ENCODE peak calls at places on chromosome 10, in six cellular contexts. A, C, Z, B, H and V are unnamed samples.
A peak's percentile ranks its signal among the peaks of the same experiment; 100 is the strongest.

GRCh38 chr10:79445217-79445707 is at the start of gene ZCCHC24:
- DNase-seq in A (peak; percentile 55), C (peak; percentile 56), Z (no peak), B (no peak), H (peak; percentile 41), V (no peak)

GRCh38 chr10:73263948-73264347 is 11.5 kb upstream of the MRPS16 start:
- DNase-seq in A (peak; percentile 17), C (no peak), Z (no peak), B (peak; percentile 47), H (peak; percentile 34), V (peak; percentile 57)

GRCh38 chr10:99522511-99523250 is 10.1 kb upstream of the NKX2-3 start:
- DNase-seq in A (no peak), C (peak; percentile 30), Z (no peak), B (no peak), H (no peak), V (no peak)

GRCh38 chr10:122001698-122002097 is 12.7 kb downstream of the TACC2 start:
- DNase-seq in A (no peak), C (no peak), Z (no peak), B (no peak), H (no peak), V (no peak)

GRCh38 chr10:22610595-22610994 is 103.8 kb downstream of the PIP4K2A start:
- DNase-seq in A (no peak), C (no peak), Z (no peak), B (no peak), H (no peak), V (no peak)

GRCh38 chr10:99659868-99660366 is 608 bp downstream of the ENTPD7 start:
- DNase-seq in A (no peak), C (peak; percentile 34), Z (no peak), B (no peak), H (no peak), V (no peak)

GRCh38 chr10:80154978-80155695 is 22.6 kb downstream of the PLAC9 start:
- DNase-seq in A (no peak), C (no peak), Z (peak; percentile 77), B (no peak), H (peak; percentile 96), V (peak; percentile 94)

GRCh38 chr10:28149760-28150159 is 150.9 kb upstream of the ODAD2 start:
- DNase-seq in A (no peak), C (no peak), Z (no peak), B (no peak), H (no peak), V (no peak)

GRCh38 chr10:86392723-86393094 is 26.1 kb upstream of the GRID1 start:
- DNase-seq in A (no peak), C (no peak), Z (no peak), B (no peak), H (no peak), V (no peak)

GRCh38 chr10:16809074-16809718 is 8.0 kb downstream of the RSU1 start:
- DNase-seq in A (no peak), C (peak; percentile 38), Z (peak; percentile 63), B (no peak), H (peak; percentile 33), V (peak; percentile 65)

GRCh38 chr10:58936364-58936763 is 240.1 kb upstream of the PHYHIPL start:
- DNase-seq in A (no peak), C (no peak), Z (no peak), B (no peak), H (no peak), V (no peak)

GRCh38 chr10:86691333-86692022 is 23.2 kb downstream of the LDB3 start:
- DNase-seq in A (no peak), C (no peak), Z (no peak), B (no peak), H (no peak), V (no peak)

GRCh38 chr10:67836491-67836890 is 1.5 kb downstream of the DNAJC12 start:
- DNase-seq in A (no peak), C (no peak), Z (no peak), B (no peak), H (no peak), V (no peak)

GRCh38 chr10:67297637-67298181 is 371.9 kb downstream of the LRRTM3 start:
- DNase-seq in A (no peak), C (no peak), Z (no peak), B (no peak), H (peak; percentile 4), V (no peak)

GRCh38 chr10:5413012-5413938 is 918 bp downstream of the NET1 start:
- DNase-seq in A (peak; percentile 31), C (no peak), Z (no peak), B (no peak), H (peak; percentile 52), V (peak; percentile 62)

GRCh38 chr10:123390332-123390731 is 236.1 kb downstream of the BUB3 start:
- DNase-seq in A (no peak), C (no peak), Z (no peak), B (no peak), H (no peak), V (no peak)

GRCh38 chr10:126893841-126894240 is 11.4 kb upstream of the DOCK1 start:
- DNase-seq in A (no peak), C (no peak), Z (no peak), B (no peak), H (no peak), V (no peak)

GRCh38 chr10:28248092-28248491 is 54.8 kb downstream of the MPP7 start:
- DNase-seq in A (no peak), C (no peak), Z (no peak), B (no peak), H (peak; percentile 26), V (peak; percentile 25)

GRCh38 chr10:30763933-30764332 is 134.4 kb upstream of the LYZL2 start:
- DNase-seq in A (no peak), C (no peak), Z (no peak), B (no peak), H (no peak), V (no peak)

GRCh38 chr10:23439920-23440875 is 1.3 kb downstream of the OTUD1 start:
- DNase-seq in A (peak; percentile 14), C (peak; percentile 42), Z (peak; percentile 50), B (no peak), H (peak; percentile 17), V (peak; percentile 80)

GRCh38 chr10:133279266-133279960 is 2.7 kb upstream of the ADAM8 start:
- DNase-seq in A (no peak), C (no peak), Z (no peak), B (no peak), H (no peak), V (no peak)

GRCh38 chr10:55786461-55786860 is 574.6 kb downstream of the ZWINT start:
- DNase-seq in A (no peak), C (no peak), Z (no peak), B (no peak), H (no peak), V (no peak)

GRCh38 chr10:84539244-84539643 is 210.9 kb downstream of the CCSER2 start:
- DNase-seq in A (no peak), C (no peak), Z (no peak), B (no peak), H (peak; percentile 22), V (peak; percentile 32)

GRCh38 chr10:26781797-26782196 is 79.0 kb downstream of the ABI1 start:
- DNase-seq in A (no peak), C (no peak), Z (no peak), B (no peak), H (peak; percentile 20), V (no peak)

GRCh38 chr10:6364893-6365292 is 162.2 kb downstream of the PFKFB3 start:
- DNase-seq in A (no peak), C (no peak), Z (no peak), B (no peak), H (no peak), V (no peak)

GRCh38 chr10:73407495-73407894 is 6.4 kb downstream of the ANXA7 start:
- DNase-seq in A (no peak), C (no peak), Z (no peak), B (no peak), H (no peak), V (no peak)

GRCh38 chr10:76779821-76780281 is 857.8 kb downstream of the KCNMA1 start:
- DNase-seq in A (no peak), C (no peak), Z (no peak), B (no peak), H (no peak), V (no peak)
- H3K4me3 ChIP-seq in A (no peak overlapping the region), C (no peak overlapping the region), Z (no peak overlapping the region), B (no peak overlapping the region), H (no peak overlapping the region), V (no peak overlapping the region)

DNA sequence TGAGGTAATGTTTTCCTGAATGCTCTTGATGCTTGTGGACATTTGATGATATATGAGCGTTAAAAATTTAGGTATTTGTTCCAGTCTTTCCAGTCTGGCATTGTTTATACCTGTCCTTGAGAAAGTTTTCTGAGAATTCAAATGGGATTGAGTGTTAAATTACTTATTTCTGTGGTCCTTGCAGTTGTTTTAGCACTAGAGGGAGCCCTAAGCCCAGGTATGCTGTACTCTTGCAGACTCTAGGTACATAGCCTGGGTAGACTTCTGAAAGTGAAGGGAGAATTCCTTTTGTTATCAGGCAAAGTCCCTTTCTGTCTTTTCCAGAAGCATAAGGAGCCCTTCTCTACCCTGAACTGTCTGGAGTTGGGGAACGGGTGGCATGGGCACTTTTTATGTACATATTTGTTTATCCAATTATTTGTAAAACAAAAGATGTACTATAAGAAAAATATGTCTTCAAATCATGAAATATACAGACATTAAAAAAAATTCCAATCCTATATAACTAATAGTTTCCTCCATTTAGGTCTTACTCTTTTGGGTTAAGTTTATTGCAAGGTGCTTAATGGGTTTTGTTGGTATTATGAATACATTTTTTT is 262.1 kb downstream of the ATRNL1 start:
- DNase-seq in A (peak; percentile 43), C (peak; percentile 25), Z (no peak), B (peak; percentile 47), H (peak; percentile 76), V (peak; percentile 79)
- TF ChIP-seq CTCF in A (peak; percentile 87), C (peak; percentile 29), Z (no peak), B (peak; percentile 86), H (peak; percentile 75), V (peak; percentile 67)

DNA sequence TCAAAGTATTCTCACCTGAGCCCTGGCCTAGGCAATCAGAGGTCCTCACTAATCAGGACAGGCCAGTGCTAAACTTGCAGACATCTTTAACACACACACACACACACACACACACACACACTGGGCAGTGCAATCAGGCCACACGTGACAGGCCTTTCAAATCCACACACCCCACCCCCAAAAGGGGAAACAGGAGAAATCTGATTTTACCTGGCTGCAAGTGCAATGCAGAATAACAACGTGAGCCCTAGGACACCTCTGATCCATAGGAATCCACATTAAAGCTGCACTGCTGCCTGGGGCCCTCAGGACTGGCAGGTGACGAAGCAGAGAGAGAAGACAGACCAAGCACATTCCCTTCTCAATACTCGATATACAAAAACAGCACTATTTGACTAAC is 218.9 kb downstream of the FAM107B start:
- DNase-seq in A (no peak), C (no peak), Z (no peak), B (no peak), H (no peak), V (no peak)
- H3K4me3 ChIP-seq in A (no peak overlapping the region), C (no peak overlapping the region), Z (no peak overlapping the region), B (no peak overlapping the region), H (no peak overlapping the region), V (no peak overlapping the region)

DNA sequence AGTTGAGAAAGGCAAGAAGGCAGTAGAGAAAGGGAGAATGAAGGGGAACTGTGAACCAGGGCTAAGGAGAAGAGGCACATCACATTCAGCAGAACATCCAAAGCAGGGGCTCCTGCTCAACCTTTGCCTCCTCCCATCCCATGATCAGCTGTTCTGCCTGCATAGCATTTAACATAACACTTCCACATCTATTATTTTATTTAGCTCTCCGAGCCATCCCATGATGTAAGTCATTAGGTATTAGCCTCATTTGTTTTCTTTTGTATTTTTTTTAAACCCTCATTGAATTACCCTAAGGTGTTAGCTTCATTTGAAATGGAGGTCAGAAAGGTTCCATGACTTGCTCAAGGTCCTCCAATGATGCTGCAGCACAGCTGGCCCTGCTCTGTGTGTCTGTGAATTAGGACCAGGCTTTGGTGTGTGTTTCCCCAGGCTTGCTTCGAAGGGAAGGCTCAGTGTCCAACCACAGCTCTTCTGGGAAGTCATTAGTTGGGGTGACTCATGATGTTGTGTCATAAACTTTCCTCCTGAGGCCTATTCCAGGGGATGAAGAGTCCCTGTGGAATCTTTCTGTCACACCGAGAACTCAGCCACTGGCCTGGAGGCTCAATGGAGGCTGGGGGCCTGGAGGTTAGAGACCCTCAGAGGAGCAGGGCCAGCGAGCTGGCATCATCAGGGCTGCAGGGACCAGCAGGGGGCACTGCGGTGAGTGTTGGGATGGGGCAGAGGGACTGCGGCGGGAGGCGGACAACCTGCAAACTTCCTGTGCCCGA is 16.5 kb downstream of the NPFFR1 start:
- DNase-seq in A (peak; percentile 73), C (peak; percentile 32), Z (no peak), B (peak; percentile 55), H (peak; percentile 94), V (peak; percentile 73)
- TF ChIP-seq CTCF in A (peak; percentile 25), C (no peak), Z (no peak), B (peak; percentile 31), H (peak; percentile 39), V (peak; percentile 25)